ENCODE peak calls at places on chromosomes 1 and 21, in nine cellular contexts. W, O, D, B, C, K, U, N and Z are unnamed samples.

GRCh38 chr1:156050376-156050775 is 3.2 kb downstream of the UBQLN4 start:
- DNase-seq in O (no peak), U (no peak), K (no peak), D (no peak), N (no peak), C (no peak), B (no peak), W (no peak), Z (no peak)

GRCh38 chr1:20291621-20292020 is 946 bp downstream of the VWA5B1 start:
- DNase-seq in D (no peak), W (no peak), B (no peak), O (no peak), K (peak; percentile 18), N (peak; percentile 31), U (no peak), C (no peak), Z (peak; percentile 21)

GRCh38 chr1:156479093-156480014 is 21.2 kb downstream of the MEF2D start:
- DNase-seq in B (no peak), O (no peak), D (no peak), U (no peak), N (no peak), W (no peak), K (no peak), C (no peak), Z (no peak)

GRCh38 chr1:160351629-160352028 is 8.4 kb downstream of the NCSTN start:
- DNase-seq in D (no peak), C (no peak), B (no peak), N (no peak), U (no peak), O (no peak), W (no peak), K (no peak), Z (no peak)

GRCh38 chr21:17789085-17789484 is 30.1 kb downstream of the C21orf91 start:
- DNase-seq in O (no peak), K (no peak), N (no peak), C (no peak), U (no peak), D (no peak), W (no peak), B (no peak), Z (no peak)

GRCh38 chr1:67570473-67571143 is 114.4 kb upstream of the GADD45A start:
- DNase-seq in D (no peak), K (no peak), O (peak; percentile 88), U (peak; percentile 86), C (no peak), W (peak; percentile 92), N (no peak), B (peak; percentile 99), Z (no peak)

GRCh38 chr1:10490271-10490970 is 15.7 kb downstream of the PEX14 start:
- DNase-seq in W (no peak), K (no peak), O (no peak), B (no peak), D (no peak), N (no peak), C (no peak), U (no peak), Z (peak; percentile 26)

GRCh38 chr21:46421756-46422555 is 36.7 kb upstream of the DIP2A start:
- DNase-seq in O (no peak), U (no peak), B (no peak), C (no peak), K (no peak), D (no peak), N (no peak), W (no peak), Z (no peak)

GRCh38 chr1:46558141-46558963 is 6.9 kb upstream of the KNCN start:
- DNase-seq in W (no peak), D (no peak), U (no peak), C (peak; percentile 83), O (no peak), N (no peak), K (no peak), B (no peak), Z (no peak)

GRCh38 chr1:106217765-106218164 is 838.7 kb upstream of the PRMT6 start:
- DNase-seq in W (no peak), C (no peak), K (no peak), O (no peak), U (no peak), D (no peak), B (no peak), N (no peak), Z (no peak)
- TF ChIP-seq CTCF in W (no peak), C (peak; percentile 57), K (peak; percentile 57), O (no peak), U (no peak), D (no peak), B (no peak), N (peak; percentile 23), Z (no peak)

GRCh38 chr1:32339363-32339978 is 3.4 kb upstream of the MARCKSL1 start:
- DNase-seq in O (peak; percentile 43), U (no peak), W (peak; percentile 78), N (no peak), K (no peak), D (peak; percentile 52), C (no peak), B (peak; percentile 85), Z (no peak)
- TF ChIP-seq CTCF in O (no peak), U (no peak), W (no peak), N (no peak), K (no peak), D (no peak), C (no peak), B (no peak), Z (no peak)

GRCh38 chr1:167797005-167797404 is 75.2 kb downstream of the MPZL1 start:
- DNase-seq in W (peak; percentile 95), O (peak; percentile 97), C (no peak), N (no peak), B (peak; percentile 98), K (peak; percentile 27), U (peak; percentile 98), D (no peak), Z (peak; percentile 93)
- TF ChIP-seq CTCF in W (peak; percentile 30), O (no peak), C (no peak), N (no peak), B (no peak), K (no peak), U (no peak), D (no peak), Z (no peak)

DNA sequence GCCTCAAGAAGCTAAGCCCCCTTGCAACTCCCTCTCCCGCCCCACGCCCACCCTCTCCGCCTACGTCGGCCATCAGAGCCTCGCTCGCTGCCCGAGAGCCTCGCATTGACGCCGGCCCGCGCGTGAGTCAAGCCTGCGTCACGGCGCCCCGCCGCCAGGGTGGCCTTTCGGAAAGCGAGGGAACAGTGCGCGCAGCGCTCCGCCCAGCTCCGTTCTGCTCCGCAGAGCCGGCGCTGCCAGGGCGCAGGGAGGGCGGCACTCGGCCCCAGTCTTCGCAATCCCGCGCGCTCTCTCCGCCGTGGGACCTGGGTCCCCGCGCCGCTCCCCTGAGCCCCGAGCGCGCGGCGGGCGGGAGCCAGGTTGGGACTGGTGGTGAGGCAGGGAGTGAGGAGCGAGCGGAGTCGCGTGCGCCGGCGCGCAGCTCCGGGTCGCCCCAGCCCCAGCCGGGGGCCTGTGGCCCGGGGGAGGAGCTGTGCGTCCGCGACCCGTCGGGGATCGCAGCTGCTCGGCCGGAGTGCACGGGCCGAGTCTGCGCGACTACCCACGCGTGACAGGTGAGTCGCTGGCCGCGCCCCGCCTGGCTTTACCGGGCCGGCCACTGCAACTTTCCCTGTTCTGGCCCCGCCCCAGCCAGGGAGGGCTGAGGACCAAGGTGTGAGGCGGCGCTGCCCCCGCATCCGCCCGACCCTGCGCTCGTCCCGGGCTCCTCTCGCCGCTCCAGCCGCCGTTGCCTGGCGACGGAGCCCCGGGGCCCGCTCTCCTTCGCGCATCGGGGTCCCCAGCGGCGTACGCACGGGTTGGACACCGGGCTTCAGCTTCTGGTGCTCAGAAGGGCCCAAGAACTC is at the start of gene SLC6A17:
- DNase-seq in U (peak; percentile 66), K (peak; percentile 79), N (peak; percentile 78), C (peak; percentile 86), O (peak; percentile 13), B (peak; percentile 74), D (peak; percentile 12), W (peak; percentile 43), Z (peak; percentile 19)
- TF ChIP-seq CTCF in U (no peak), K (peak; percentile 57), N (peak; percentile 27), C (peak; percentile 78), O (no peak), B (no peak), D (no peak), W (peak; percentile 26), Z (no peak)